ENCODE peak calls at places on chromosome 11, in four cellular contexts. G is GM12878, X is K562, Q is HepG2. B is an unnamed sample.

GRCh38 chr11:47768090-47768620 is 1.0 kb upstream of the FNBP4 start:
- DNase-seq in X (peak; percentile 40), Q (no peak), G (no peak), B (no peak)

GRCh38 chr11:122007611-122008071 is 108.4 kb downstream of the BLID start:
- DNase-seq in X (no peak), Q (no peak), G (no peak), B (no peak)

GRCh38 chr11:3616721-3617460 is 24.9 kb downstream of the ART5 start:
- DNase-seq in Q (no peak), G (no peak), X (no peak), B (no peak)

GRCh38 chr11:12163181-12163841 is 52.9 kb downstream of the MICAL2 start:
- DNase-seq in Q (peak; percentile 40), G (no peak), X (no peak), B (no peak)

GRCh38 chr11:76577199-76577920 is 93.2 kb downstream of the LRRC32 start:
- DNase-seq in Q (no peak), X (no peak), G (no peak), B (no peak)

GRCh38 chr11:823441-824291 is 4.1 kb upstream of the CRACR2B start:
- DNase-seq in Q (no peak), X (no peak), G (no peak), B (no peak)

GRCh38 chr11:45798793-45799441 is 6.0 kb upstream of the SLC35C1 start:
- DNase-seq in X (no peak), G (no peak), Q (peak; percentile 59), B (peak; percentile 39)

GRCh38 chr11:129251067-129251466 is 58.9 kb upstream of the ARHGAP32 start:
- DNase-seq in G (no peak), X (no peak), Q (no peak), B (no peak)

GRCh38 chr11:45083544-45084087 is 62.8 kb upstream of the PRDM11 start:
- DNase-seq in X (peak; percentile 11), G (no peak), Q (peak; percentile 15), B (no peak)

GRCh38 chr11:76131585-76131984 is 74.7 kb downstream of the WNT11 start:
- DNase-seq in X (no peak), Q (no peak), G (no peak), B (no peak)

GRCh38 chr11:89184021-89184420 is 6.3 kb downstream of the TYR start:
- DNase-seq in X (no peak), G (no peak), Q (no peak), B (no peak)

GRCh38 chr11:8698917-8699441 is 16.4 kb downstream of the RPL27A start:
- DNase-seq in G (no peak), Q (no peak), X (no peak), B (peak; percentile 66)

GRCh38 chr11:30568933-30569332 is 17.2 kb downstream of the MPPED2 start:
- DNase-seq in G (no peak), Q (no peak), X (no peak), B (no peak)

GRCh38 chr11:64007160-64007628 is 21.0 kb downstream of the OTUB1 start:
- DNase-seq in X (peak; percentile 49), Q (no peak), G (no peak), B (no peak)

GRCh38 chr11:99640671-99641070 is 619.9 kb downstream of the CNTN5 start:
- DNase-seq in G (no peak), Q (no peak), X (no peak), B (no peak)

GRCh38 chr11:102157219-102157618 is 47.0 kb downstream of the YAP1 start:
- DNase-seq in G (no peak), X (no peak), Q (peak; percentile 81), B (no peak)

GRCh38 chr11:2787816-2788750 is 88.3 kb upstream of the KCNQ1OT1 start:
- DNase-seq in X (peak; percentile 51), G (no peak), Q (peak; percentile 61), B (peak; percentile 52)

GRCh38 chr11:75450826-75451783 is 18.1 kb upstream of the KLHL35 start:
- DNase-seq in Q (no peak), G (no peak), X (peak; percentile 68), B (no peak)

GRCh38 chr11:59243633-59244032 is 30.9 kb upstream of the MPEG1 start:
- DNase-seq in X (no peak), Q (no peak), G (no peak), B (no peak)

GRCh38 chr11:129163714-129164164 is 28.4 kb downstream of the ARHGAP32 start:
- DNase-seq in Q (no peak), X (no peak), G (no peak), B (no peak)

GRCh38 chr11:93524868-93525267 is 18.3 kb downstream of the SMCO4 start:
- DNase-seq in X (no peak), Q (no peak), G (no peak), B (no peak)

GRCh38 chr11:70815485-70815832 is 417.1 kb downstream of the CTTN start:
- DNase-seq in X (no peak), Q (no peak), G (no peak), B (no peak)

GRCh38 chr11:6979365-6979764 is 40.8 kb downstream of the ZNF214 start:
- DNase-seq in X (no peak), Q (no peak), G (no peak), B (no peak)

GRCh38 chr11:112605093-112605666 is 344.5 kb upstream of the PLET1 start:
- DNase-seq in X (no peak), G (no peak), Q (no peak), B (no peak)

GRCh38 chr11:9017773-9018172 is 14.0 kb upstream of the NRIP3 start:
- DNase-seq in X (no peak), Q (no peak), G (no peak), B (no peak)

GRCh38 chr11:1925373-1926155 is 6.1 kb downstream of the TNNT3 start:
- DNase-seq in Q (no peak), G (no peak), X (no peak), B (no peak)

GRCh38 chr11:33716236-33716635 is 15.6 kb upstream of the C11orf91 start:
- DNase-seq in Q (no peak), X (peak; percentile 59), G (no peak), B (no peak)

GRCh38 chr11:125183641-125184040 is 19.1 kb downstream of the PKNOX2 start:
- DNase-seq in Q (no peak), G (no peak), X (no peak), B (no peak)

GRCh38 chr11:830295-831131 is 2.2 kb upstream of the CD151 start:
- DNase-seq in Q (peak; percentile 74), X (no peak), G (no peak), B (no peak)

DNA sequence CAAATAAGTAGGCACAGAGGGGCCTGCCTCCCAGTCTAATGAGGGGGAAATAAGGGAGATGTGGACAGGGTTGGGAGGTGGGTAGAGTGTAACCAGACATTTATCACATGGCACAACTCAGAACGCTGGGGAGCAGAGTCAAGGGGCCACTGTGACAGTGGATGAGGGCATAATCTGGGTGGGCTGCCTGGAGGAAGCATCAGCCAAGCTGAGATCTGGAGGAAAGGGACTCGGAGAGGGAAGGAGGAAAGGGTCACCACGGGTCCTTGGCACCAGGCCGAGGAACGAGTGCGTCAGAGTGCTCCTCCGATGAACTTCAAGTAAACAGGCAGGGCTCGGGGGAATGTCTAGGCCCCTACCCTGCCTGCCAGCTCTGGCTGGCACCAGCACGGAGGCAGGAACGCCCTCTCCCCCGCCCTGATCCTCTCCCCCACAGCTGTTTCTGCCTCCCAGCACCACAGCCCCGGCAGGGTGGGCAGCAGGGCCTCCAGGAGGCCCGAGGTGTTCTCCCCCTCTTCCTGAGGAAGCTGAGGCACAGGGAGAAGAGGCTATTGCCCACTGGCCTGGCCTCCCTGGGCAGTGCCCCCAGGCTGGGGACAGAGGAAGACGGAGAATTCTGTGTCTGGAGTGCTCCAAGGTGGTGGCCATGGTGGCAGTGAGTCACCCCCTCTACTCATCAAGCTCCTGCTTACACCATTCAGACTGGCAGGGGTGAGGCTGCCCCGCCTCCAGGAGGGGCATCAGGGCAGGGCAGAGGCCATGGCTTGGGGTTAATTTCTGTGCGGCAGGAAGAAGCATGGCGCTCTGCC is 4.2 kb downstream of the ALDH3B1 start:
- DNase-seq in G (no peak), Q (no peak), X (no peak), B (no peak)
- TF ChIP-seq EP300 in G (no peak), Q (no peak), X (no peak), B (no peak)

DNA sequence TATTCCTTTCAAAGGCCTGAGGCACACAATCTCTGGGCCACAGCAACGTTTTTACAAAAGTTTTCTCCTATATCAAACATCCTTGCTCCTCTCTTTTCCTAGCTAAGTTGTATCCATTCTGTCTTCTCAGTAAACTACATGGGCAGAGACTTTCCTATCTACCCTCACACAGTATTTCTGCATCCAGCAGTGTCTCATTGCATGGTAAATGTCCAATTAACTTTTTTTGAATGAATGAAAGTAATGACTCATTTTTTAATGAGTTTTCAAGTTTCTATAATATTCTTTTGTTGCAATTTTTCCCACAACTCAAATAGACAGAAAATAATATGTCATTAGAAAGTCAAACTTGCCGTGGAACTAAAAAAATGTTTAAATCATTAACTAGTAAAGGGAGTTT is 688.6 kb downstream of the JRKL start:
- DNase-seq in G (no peak), Q (no peak), X (no peak), B (no peak)
- TF ChIP-seq CBX5 in G (no peak), Q (no peak), X (no peak), B (no peak)

GRCh38 chr11:117441146-117441975 is 113.7 kb downstream of the CEP164 start:
- DNase-seq in Q (no peak), G (no peak), X (no peak), B (no peak)
- TF ChIP-seq SIN3A in Q (no peak), G (no peak), X (no peak), B (no peak)

GRCh38 chr11:32309541-32310217 is 125.7 kb downstream of the WT1 start:
- DNase-seq in X (no peak), Q (no peak), G (no peak), B (no peak)
- TF ChIP-seq EP300 in X (no peak), Q (no peak), G (no peak), B (no peak)

DNA sequence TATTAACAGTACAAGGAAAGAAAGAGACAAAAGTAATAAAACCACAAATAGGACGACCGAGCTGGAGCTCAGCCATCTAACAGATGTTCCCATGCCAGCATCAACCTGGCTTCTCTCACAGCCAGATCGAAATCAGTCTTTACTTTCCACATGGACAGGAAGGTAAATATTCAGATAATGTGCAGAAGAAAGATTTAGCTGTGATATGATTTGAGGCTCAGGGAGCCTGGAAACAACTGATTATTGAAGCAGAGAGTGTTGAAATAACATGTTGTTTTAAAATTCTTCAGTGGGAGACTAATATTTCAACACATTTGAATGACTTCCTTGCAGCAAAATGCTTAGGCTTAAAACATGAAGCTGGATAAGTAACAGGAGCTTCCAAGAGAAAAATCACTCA is 546.8 kb downstream of the ETS1 start:
- DNase-seq in Q (no peak), G (no peak), X (no peak), B (no peak)
- TF ChIP-seq CBX5 in Q (no peak), G (no peak), X (no peak), B (no peak)

B was measured in H1.